ENCODE peak calls at places on chromosomes 2 and 18, in eight cellular contexts. One of them, this sample, is unnamed.

GRCh38 chr2:105377871-105378270 is 21.0 kb downstream of the FHL2 start:
- DNase-seq in mesenteric fat pad: no peak
- DNase-seq in D341Med: no peak
- DNase-seq in HEK293T: no peak
- DNase-seq in SJSA1: no peak
- DNase-seq in H4: no peak
- DNase-seq in stimulated activated CD4-positive, alpha-beta T cell treated with anti-CD3 and anti-CD28 coated beads, Interleukin-15, amount 100 ng/mL, for 1 hour: no peak
- DNase-seq in NCI-H774: no peak
- DNase-seq in this sample: no peak

GRCh38 chr18:5463836-5464235 is 80.0 kb downstream of the EPB41L3 start:
- DNase-seq in SJSA1: no peak
- DNase-seq in H4: no peak
- DNase-seq in HEK293T: no peak
- DNase-seq in D341Med: no peak
- DNase-seq in stimulated activated CD4-positive, alpha-beta T cell treated with anti-CD3 and anti-CD28 coated beads, Interleukin-15, amount 100 ng/mL, for 1 hour: no peak
- DNase-seq in NCI-H774: no peak
- DNase-seq in mesenteric fat pad: no peak
- DNase-seq in this sample: no peak

GRCh38 chr2:240449764-240450531 is 14.5 kb downstream of the GPC1 start:
- DNase-seq in NCI-H774: no peak
- DNase-seq in SJSA1: no peak
- DNase-seq in H4: no peak
- DNase-seq in stimulated activated CD4-positive, alpha-beta T cell treated with anti-CD3 and anti-CD28 coated beads, Interleukin-15, amount 100 ng/mL, for 1 hour: no peak
- DNase-seq in HEK293T: no peak
- DNase-seq in mesenteric fat pad: no peak
- DNase-seq in D341Med: peak
- DNase-seq in this sample: no peak

GRCh38 chr2:132374961-132375360 is 41.6 kb upstream of the GPR39 start:
- DNase-seq in H4: no peak
- DNase-seq in NCI-H774: no peak
- DNase-seq in D341Med: no peak
- DNase-seq in mesenteric fat pad: no peak
- DNase-seq in stimulated activated CD4-positive, alpha-beta T cell treated with anti-CD3 and anti-CD28 coated beads, Interleukin-15, amount 100 ng/mL, for 1 hour: no peak
- DNase-seq in SJSA1: no peak
- DNase-seq in HEK293T: no peak
- DNase-seq in this sample: no peak

GRCh38 chr2:134197445-134197844 is 56.4 kb upstream of the MGAT5 start:
- DNase-seq in stimulated activated CD4-positive, alpha-beta T cell treated with anti-CD3 and anti-CD28 coated beads, Interleukin-15, amount 100 ng/mL, for 1 hour: no peak
- DNase-seq in NCI-H774: no peak
- DNase-seq in mesenteric fat pad: no peak
- DNase-seq in D341Med: no peak
- DNase-seq in HEK293T: no peak
- DNase-seq in H4: no peak
- DNase-seq in SJSA1: no peak
- DNase-seq in this sample: no peak

GRCh38 chr2:240393831-240394410 is 41.5 kb upstream of the GPC1 start:
- DNase-seq in NCI-H774: no peak
- DNase-seq in H4: no peak
- DNase-seq in HEK293T: no peak
- DNase-seq in D341Med: no peak
- DNase-seq in mesenteric fat pad: peak
- DNase-seq in SJSA1: no peak
- DNase-seq in stimulated activated CD4-positive, alpha-beta T cell treated with anti-CD3 and anti-CD28 coated beads, Interleukin-15, amount 100 ng/mL, for 1 hour: no peak
- DNase-seq in this sample: peak

GRCh38 chr2:134836986-134837385 is 1.4 kb upstream of the ACMSD start:
- DNase-seq in H4: no peak
- DNase-seq in NCI-H774: no peak
- DNase-seq in stimulated activated CD4-positive, alpha-beta T cell treated with anti-CD3 and anti-CD28 coated beads, Interleukin-15, amount 100 ng/mL, for 1 hour: no peak
- DNase-seq in HEK293T: no peak
- DNase-seq in mesenteric fat pad: no peak
- DNase-seq in D341Med: no peak
- DNase-seq in SJSA1: no peak
- DNase-seq in this sample: no peak

GRCh38 chr2:231674587-231675334 is 33.6 kb upstream of the PTMA start:
- DNase-seq in SJSA1: peak
- DNase-seq in NCI-H774: peak
- DNase-seq in mesenteric fat pad: no peak
- DNase-seq in HEK293T: peak
- DNase-seq in D341Med: peak
- DNase-seq in H4: no peak
- DNase-seq in stimulated activated CD4-positive, alpha-beta T cell treated with anti-CD3 and anti-CD28 coated beads, Interleukin-15, amount 100 ng/mL, for 1 hour: peak
- DNase-seq in this sample: no peak

GRCh38 chr2:237156131-237156856 is 70.6 kb downstream of the COPS8 start:
- DNase-seq in H4: peak
- DNase-seq in HEK293T: no peak
- DNase-seq in stimulated activated CD4-positive, alpha-beta T cell treated with anti-CD3 and anti-CD28 coated beads, Interleukin-15, amount 100 ng/mL, for 1 hour: no peak
- DNase-seq in D341Med: no peak
- DNase-seq in SJSA1: peak
- DNase-seq in mesenteric fat pad: no peak
- DNase-seq in NCI-H774: no peak
- DNase-seq in this sample: peak

GRCh38 chr2:218961651-218962570 is 2.4 kb downstream of the CDK5R2 start:
- DNase-seq in stimulated activated CD4-positive, alpha-beta T cell treated with anti-CD3 and anti-CD28 coated beads, Interleukin-15, amount 100 ng/mL, for 1 hour: peak
- DNase-seq in SJSA1: no peak
- DNase-seq in HEK293T: no peak
- DNase-seq in NCI-H774: peak
- DNase-seq in H4: no peak
- DNase-seq in D341Med: peak
- DNase-seq in mesenteric fat pad: no peak
- DNase-seq in this sample: no peak

GRCh38 chr2:30362468-30363081 is 84.5 kb upstream of the LCLAT1 start:
- DNase-seq in D341Med: no peak
- DNase-seq in NCI-H774: no peak
- DNase-seq in HEK293T: no peak
- DNase-seq in stimulated activated CD4-positive, alpha-beta T cell treated with anti-CD3 and anti-CD28 coated beads, Interleukin-15, amount 100 ng/mL, for 1 hour: no peak
- DNase-seq in H4: peak
- DNase-seq in mesenteric fat pad: no peak
- DNase-seq in SJSA1: no peak
- DNase-seq in this sample: no peak

GRCh38 chr18:21735452-21736015 is 5.1 kb upstream of the MIB1 start:
- DNase-seq in HEK293T: no peak
- DNase-seq in mesenteric fat pad: no peak
- DNase-seq in H4: peak
- DNase-seq in NCI-H774: no peak
- DNase-seq in stimulated activated CD4-positive, alpha-beta T cell treated with anti-CD3 and anti-CD28 coated beads, Interleukin-15, amount 100 ng/mL, for 1 hour: peak
- DNase-seq in SJSA1: no peak
- DNase-seq in D341Med: no peak
- DNase-seq in this sample: no peak

GRCh38 chr2:131641414-131642206 is 113.9 kb downstream of the CCDC74A start:
- DNase-seq in SJSA1: peak
- DNase-seq in HEK293T: no peak
- DNase-seq in stimulated activated CD4-positive, alpha-beta T cell treated with anti-CD3 and anti-CD28 coated beads, Interleukin-15, amount 100 ng/mL, for 1 hour: no peak
- DNase-seq in mesenteric fat pad: no peak
- DNase-seq in D341Med: no peak
- DNase-seq in NCI-H774: no peak
- DNase-seq in H4: peak
- DNase-seq in this sample: no peak

GRCh38 chr2:11558206-11558886 is 24.5 kb downstream of the GREB1 start:
- DNase-seq in mesenteric fat pad: peak
- DNase-seq in H4: no peak
- DNase-seq in NCI-H774: no peak
- DNase-seq in SJSA1: no peak
- DNase-seq in D341Med: no peak
- DNase-seq in stimulated activated CD4-positive, alpha-beta T cell treated with anti-CD3 and anti-CD28 coated beads, Interleukin-15, amount 100 ng/mL, for 1 hour: no peak
- DNase-seq in HEK293T: no peak
- DNase-seq in this sample: no peak